ENCODE peak calls at places on chromosomes 11 and 22, in seven cellular contexts. M is heart left ventricle, I is GM12891, P is HEK293T, R is DMS79 treated with DMSO at 0.1 percent for 48 hours, A is germinal center, H is Right ventricle myocardium superior. Y is an unnamed sample.

GRCh38 chr11:103110406-103110805 is 1.2 kb downstream of the DYNC2H1 start:
- DNase-seq in M (no peak), I (no peak), P (no peak), R (no peak), A (peak), H (no peak), Y (no peak)

GRCh38 chr11:69320326-69320725 is 26.4 kb downstream of the MYEOV start:
- DNase-seq in M (no peak), I (no peak), P (no peak), R (no peak), A (no peak), H (no peak), Y (no peak)

GRCh38 chr11:72609045-72609444 is 65.2 kb downstream of the PDE2A start:
- DNase-seq in M (no peak), I (no peak), P (peak), R (no peak), A (peak), H (no peak), Y (no peak)

GRCh38 chr11:69044111-69045013 is 4.4 kb upstream of the TPCN2 start:
- DNase-seq in M (peak), I (no peak), P (peak), R (no peak), A (no peak), H (peak), Y (no peak)

GRCh38 chr11:106969660-106970059 is 48.6 kb downstream of the GUCY1A2 start:
- DNase-seq in M (peak), I (no peak), P (no peak), R (no peak), A (no peak), H (no peak), Y (no peak)

GRCh38 chr22:20211409-20211996 is 56.6 kb downstream of the RTN4R start:
- DNase-seq in M (no peak), I (no peak), P (no peak), R (no peak), A (no peak), H (no peak), Y (no peak)

GRCh38 chr11:62391642-62392425 is 27.0 kb upstream of the SCGB1A1 start:
- DNase-seq in M (no peak), I (no peak), P (no peak), R (no peak), A (no peak), H (no peak), Y (no peak)

GRCh38 chr22:42743501-42743991 is 22.9 kb upstream of the A4GALT start:
- DNase-seq in M (peak), I (no peak), P (no peak), R (no peak), A (no peak), H (peak), Y (no peak)

GRCh38 chr11:70303070-70303469 is 32.6 kb downstream of the PPFIA1 start:
- DNase-seq in M (no peak), I (no peak), P (no peak), R (no peak), A (no peak), H (no peak), Y (no peak)

Y was measured in GM18507.